ENCODE peak calls at places on chromosomes 1 and 21, in four cellular contexts. One of them, this sample, is unnamed.

GRCh38 chr1:245860681-245861552 is 646.2 kb downstream of the SMYD3 start:
- DNase-seq in CD4-positive, alpha-beta T cell: no peak
- DNase-seq in heart right ventricle: no peak
- DNase-seq in endothelial cell of umbilical vein: peak; percentile 35
- DNase-seq in this sample: no peak

GRCh38 chr1:150577557-150578277 is 1.7 kb downstream of the MCL1 start:
- DNase-seq in CD4-positive, alpha-beta T cell: no peak
- DNase-seq in endothelial cell of umbilical vein: no peak
- DNase-seq in heart right ventricle: no peak
- DNase-seq in this sample: no peak

GRCh38 chr1:87330201-87330953 is 1.7 kb downstream of the LMO4 start:
- DNase-seq in endothelial cell of umbilical vein: peak; percentile 55
- DNase-seq in heart right ventricle: peak; percentile 17
- DNase-seq in CD4-positive, alpha-beta T cell: no peak
- DNase-seq in this sample: no peak

GRCh38 chr1:54088385-54088784 is 35.0 kb downstream of the TCEANC2 start:
- DNase-seq in endothelial cell of umbilical vein: no peak
- DNase-seq in heart right ventricle: no peak
- DNase-seq in CD4-positive, alpha-beta T cell: no peak
- DNase-seq in this sample: no peak

GRCh38 chr1:204883405-204883804 is 12.7 kb downstream of the NFASC start:
- DNase-seq in heart right ventricle: no peak
- DNase-seq in CD4-positive, alpha-beta T cell: no peak
- DNase-seq in endothelial cell of umbilical vein: no peak
- DNase-seq in this sample: no peak

GRCh38 chr1:244672961-244673695 is 20.2 kb downstream of the DESI2 start:
- DNase-seq in heart right ventricle: peak; percentile 74
- DNase-seq in CD4-positive, alpha-beta T cell: no peak
- DNase-seq in endothelial cell of umbilical vein: peak; percentile 25
- DNase-seq in this sample: peak; percentile 25

GRCh38 chr1:28526886-28527285 is 21.0 kb downstream of the RCC1 start:
- DNase-seq in endothelial cell of umbilical vein: no peak
- DNase-seq in CD4-positive, alpha-beta T cell: no peak
- DNase-seq in heart right ventricle: no peak
- DNase-seq in this sample: no peak

GRCh38 chr1:67059331-67059730 is 5.4 kb upstream of the SLC35D1 start:
- DNase-seq in endothelial cell of umbilical vein: no peak
- DNase-seq in CD4-positive, alpha-beta T cell: no peak
- DNase-seq in heart right ventricle: no peak
- DNase-seq in this sample: no peak

GRCh38 chr1:198435044-198435443 is 105.4 kb downstream of the ATP6V1G3 start:
- DNase-seq in endothelial cell of umbilical vein: peak; percentile 56
- DNase-seq in heart right ventricle: no peak
- DNase-seq in CD4-positive, alpha-beta T cell: no peak
- DNase-seq in this sample: no peak

GRCh38 chr1:11952455-11953109 is 18.1 kb downstream of the PLOD1 start:
- DNase-seq in endothelial cell of umbilical vein: no peak
- DNase-seq in CD4-positive, alpha-beta T cell: no peak
- DNase-seq in heart right ventricle: no peak
- DNase-seq in this sample: no peak

GRCh38 chr1:23237516-23237915 is 20.2 kb upstream of the HTR1D start:
- DNase-seq in heart right ventricle: no peak
- DNase-seq in endothelial cell of umbilical vein: no peak
- DNase-seq in CD4-positive, alpha-beta T cell: no peak
- DNase-seq in this sample: no peak

GRCh38 chr1:246658567-246658966 is 65.6 kb upstream of the SCCPDH start:
- DNase-seq in CD4-positive, alpha-beta T cell: no peak
- DNase-seq in heart right ventricle: no peak
- DNase-seq in endothelial cell of umbilical vein: no peak
- DNase-seq in this sample: no peak

GRCh38 chr21:44306926-44307687 is 7.3 kb downstream of the PFKL start:
- DNase-seq in endothelial cell of umbilical vein: no peak
- DNase-seq in heart right ventricle: no peak
- DNase-seq in CD4-positive, alpha-beta T cell: no peak
- DNase-seq in this sample: no peak

GRCh38 chr1:178362784-178363183 is 134.0 kb downstream of the CLEC20A start:
- DNase-seq in endothelial cell of umbilical vein: no peak
- DNase-seq in CD4-positive, alpha-beta T cell: no peak
- DNase-seq in heart right ventricle: no peak
- DNase-seq in this sample: no peak

GRCh38 chr1:154199563-154199879 is 6.6 kb downstream of the CFAP141 start:
- DNase-seq in CD4-positive, alpha-beta T cell: no peak
- DNase-seq in heart right ventricle: no peak
- DNase-seq in endothelial cell of umbilical vein: no peak
- DNase-seq in this sample: no peak

GRCh38 chr1:67285780-67286488 is 21.7 kb upstream of the IL12RB2 start:
- DNase-seq in heart right ventricle: no peak
- DNase-seq in CD4-positive, alpha-beta T cell: no peak
- DNase-seq in endothelial cell of umbilical vein: peak; percentile 30
- DNase-seq in this sample: no peak

GRCh38 chr1:24302209-24302611 is 16.9 kb upstream of the GRHL3 start:
- DNase-seq in CD4-positive, alpha-beta T cell: no peak
- DNase-seq in heart right ventricle: no peak
- DNase-seq in endothelial cell of umbilical vein: no peak
- DNase-seq in this sample: no peak

GRCh38 chr1:156591432-156592157 is at the start of gene NAXE:
- DNase-seq in endothelial cell of umbilical vein: peak; percentile 67
- DNase-seq in heart right ventricle: peak; percentile 69
- DNase-seq in CD4-positive, alpha-beta T cell: peak; percentile 45
- DNase-seq in this sample: peak; percentile 74

GRCh38 chr1:74731399-74732052 is 1.3 kb downstream of the CRYZ start:
- DNase-seq in CD4-positive, alpha-beta T cell: no peak
- DNase-seq in heart right ventricle: no peak
- DNase-seq in endothelial cell of umbilical vein: peak; percentile 47
- DNase-seq in this sample: no peak

GRCh38 chr1:81231729-81232038 is 569.0 kb upstream of the ADGRL2 start:
- DNase-seq in endothelial cell of umbilical vein: no peak
- DNase-seq in CD4-positive, alpha-beta T cell: no peak
- DNase-seq in heart right ventricle: no peak
- DNase-seq in this sample: no peak

GRCh38 chr1:168842306-168842705 is 113.3 kb upstream of the DPT start:
- DNase-seq in CD4-positive, alpha-beta T cell: no peak
- DNase-seq in endothelial cell of umbilical vein: no peak
- DNase-seq in heart right ventricle: no peak
- DNase-seq in this sample: no peak

GRCh38 chr1:15073799-15074308 is 79.7 kb upstream of the TMEM51 start:
- DNase-seq in endothelial cell of umbilical vein: no peak
- DNase-seq in CD4-positive, alpha-beta T cell: no peak
- DNase-seq in heart right ventricle: no peak
- DNase-seq in this sample: no peak

GRCh38 chr1:33153650-33154049 is 28.2 kb downstream of the TRIM62 start:
- DNase-seq in CD4-positive, alpha-beta T cell: no peak
- DNase-seq in endothelial cell of umbilical vein: no peak
- DNase-seq in heart right ventricle: no peak
- DNase-seq in this sample: no peak

GRCh38 chr21:38145104-38145503 is 111.7 kb upstream of the KCNJ15 start:
- DNase-seq in endothelial cell of umbilical vein: no peak
- DNase-seq in CD4-positive, alpha-beta T cell: no peak
- DNase-seq in heart right ventricle: no peak
- DNase-seq in this sample: no peak

GRCh38 chr1:99170516-99170915 is 93.8 kb upstream of the PLPPR4 start:
- DNase-seq in CD4-positive, alpha-beta T cell: no peak
- DNase-seq in heart right ventricle: no peak
- DNase-seq in endothelial cell of umbilical vein: no peak
- DNase-seq in this sample: no peak

GRCh38 chr1:215710340-215710971 is 143.4 kb downstream of the KCTD3 start:
- DNase-seq in CD4-positive, alpha-beta T cell: no peak
- DNase-seq in endothelial cell of umbilical vein: peak; percentile 3
- DNase-seq in heart right ventricle: no peak
- DNase-seq in this sample: no peak

GRCh38 chr1:176379626-176380339 is 83.2 kb upstream of the PAPPA2 start:
- DNase-seq in heart right ventricle: no peak
- DNase-seq in CD4-positive, alpha-beta T cell: no peak
- DNase-seq in endothelial cell of umbilical vein: no peak
- DNase-seq in this sample: no peak

GRCh38 chr1:1137256-1138045 is 21.6 kb upstream of the C1orf159 start:
- DNase-seq in CD4-positive, alpha-beta T cell: peak; percentile 60
- DNase-seq in endothelial cell of umbilical vein: no peak
- DNase-seq in heart right ventricle: no peak
- DNase-seq in this sample: no peak

GRCh38 chr1:181985981-181986906 is 75.3 kb downstream of the ZNF648 start:
- DNase-seq in CD4-positive, alpha-beta T cell: no peak
- DNase-seq in endothelial cell of umbilical vein: no peak
- DNase-seq in heart right ventricle: no peak
- DNase-seq in this sample: no peak

DNA sequence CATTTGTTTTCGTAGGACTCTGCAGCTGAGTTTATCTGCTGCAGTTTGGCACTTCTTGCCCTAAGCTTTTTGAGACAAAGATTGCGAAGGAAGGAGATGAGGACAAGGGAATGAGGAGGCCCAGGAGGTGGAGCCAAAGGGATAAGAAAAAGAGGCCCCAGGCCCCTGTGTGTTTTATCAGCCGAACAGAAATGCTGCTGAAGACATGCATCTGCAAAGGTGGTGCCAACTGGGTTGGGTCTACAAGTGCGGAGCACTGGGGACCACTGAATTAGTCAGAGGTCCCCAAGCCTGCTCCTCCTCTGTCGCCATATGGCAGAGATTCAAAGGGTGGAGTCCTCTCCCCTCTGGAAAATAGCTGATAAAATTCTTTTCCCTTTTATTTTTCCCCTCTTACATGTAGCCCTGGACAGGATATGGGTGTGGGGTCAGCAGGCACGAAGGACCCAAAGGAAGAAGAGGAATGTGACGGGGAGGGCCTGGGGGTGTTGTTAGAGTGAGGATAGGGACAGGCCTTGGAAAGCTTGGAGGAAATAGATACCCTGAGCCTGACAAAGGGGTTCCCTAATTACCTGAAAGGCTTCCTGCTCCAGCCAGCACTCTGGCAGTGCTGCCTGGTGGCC is 2.7 kb downstream of the CD34 start:
- DNase-seq in heart right ventricle: peak; percentile 59
- DNase-seq in endothelial cell of umbilical vein: peak; percentile 50
- DNase-seq in CD4-positive, alpha-beta T cell: no peak
- DNase-seq in this sample: peak; percentile 58
- H3K27ac ChIP-seq in heart right ventricle: peak overlapping the region; percentile 95
- H3K27ac ChIP-seq in endothelial cell of umbilical vein: no peak overlapping the region
- H3K27ac ChIP-seq in CD4-positive, alpha-beta T cell: no peak overlapping the region
- H3K27ac ChIP-seq in this sample: peak overlapping the region; percentile 95

GRCh38 chr1:228145050-228145343 is 4.7 kb upstream of the GJC2 start:
- DNase-seq in endothelial cell of umbilical vein: no peak
- DNase-seq in heart right ventricle: no peak
- DNase-seq in CD4-positive, alpha-beta T cell: no peak
- DNase-seq in this sample: no peak
- H3K27ac ChIP-seq in endothelial cell of umbilical vein: no peak overlapping the region
- H3K27ac ChIP-seq in heart right ventricle: no peak overlapping the region
- H3K27ac ChIP-seq in CD4-positive, alpha-beta T cell: no peak overlapping the region
- H3K27ac ChIP-seq in this sample: no peak overlapping the region

GRCh38 chr1:94302497-94302896 is 65.1 kb upstream of the ARHGAP29 start:
- DNase-seq in heart right ventricle: no peak
- DNase-seq in endothelial cell of umbilical vein: no peak
- DNase-seq in CD4-positive, alpha-beta T cell: no peak
- DNase-seq in this sample: no peak

GRCh38 chr1:94301186-94301585 is 63.8 kb upstream of the ARHGAP29 start:
- DNase-seq in heart right ventricle: no peak
- DNase-seq in CD4-positive, alpha-beta T cell: no peak
- DNase-seq in endothelial cell of umbilical vein: no peak
- DNase-seq in this sample: no peak

GRCh38 chr1:94298861-94299260 is 61.5 kb upstream of the ARHGAP29 start:
- DNase-seq in heart right ventricle: peak; percentile 45
- DNase-seq in endothelial cell of umbilical vein: peak; percentile 74
- DNase-seq in CD4-positive, alpha-beta T cell: no peak
- DNase-seq in this sample: no peak

GRCh38 chr1:94300731-94301130 is 63.3 kb upstream of the ARHGAP29 start:
- DNase-seq in heart right ventricle: no peak
- DNase-seq in endothelial cell of umbilical vein: no peak
- DNase-seq in CD4-positive, alpha-beta T cell: no peak
- DNase-seq in this sample: no peak

GRCh38 chr1:94299627-94300552 is 62.5 kb upstream of the ARHGAP29 start:
- DNase-seq in endothelial cell of umbilical vein: peak; percentile 88
- DNase-seq in heart right ventricle: peak; percentile 41
- DNase-seq in CD4-positive, alpha-beta T cell: no peak
- DNase-seq in this sample: no peak
- H3K27ac ChIP-seq in endothelial cell of umbilical vein: peak overlapping the region; percentile 70
- H3K27ac ChIP-seq in heart right ventricle: peak overlapping the region; percentile 73
- H3K27ac ChIP-seq in CD4-positive, alpha-beta T cell: no peak overlapping the region
- H3K27ac ChIP-seq in this sample: peak overlapping the region; percentile 91

DNA sequence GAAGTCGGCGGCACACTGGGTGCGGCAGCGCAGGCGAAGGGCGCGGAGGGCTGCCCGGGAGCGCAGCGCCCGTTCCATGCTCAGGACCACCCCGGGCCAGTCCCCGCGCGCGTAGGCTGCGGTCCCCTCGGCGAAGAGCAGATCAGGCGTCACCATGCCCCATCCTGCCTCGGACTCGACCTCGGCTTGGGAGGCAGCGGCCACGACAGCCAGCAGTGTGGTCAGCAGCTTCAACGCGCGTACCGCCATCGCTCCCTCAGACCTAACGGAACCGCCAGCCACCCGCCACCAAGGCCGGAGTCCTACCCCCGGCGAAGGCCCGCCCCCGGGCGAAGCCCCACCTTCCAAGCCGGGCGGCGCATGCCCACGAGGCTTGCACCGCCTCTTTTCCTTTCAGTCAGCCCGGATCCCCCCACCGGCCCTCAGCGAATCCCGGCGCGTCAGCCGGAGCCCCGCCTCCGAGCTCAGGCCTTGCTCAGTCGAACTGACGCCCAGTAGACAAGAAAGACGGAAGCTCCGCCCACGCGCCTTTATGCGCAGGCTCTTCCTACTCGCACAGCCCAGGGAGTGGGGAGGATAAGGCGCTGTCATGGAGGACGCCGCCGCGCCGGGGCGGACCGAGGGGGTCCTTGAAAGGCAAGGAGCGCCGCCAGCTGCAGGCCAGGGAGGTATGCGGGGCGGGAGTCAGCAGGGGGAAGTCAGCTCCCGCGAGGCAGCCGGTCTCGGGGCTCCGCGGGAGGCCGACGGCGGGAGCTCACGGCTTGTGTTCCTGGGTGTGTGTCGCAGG is at the start of the genes C1orf50 and P3H1:
- DNase-seq in endothelial cell of umbilical vein: peak; percentile 100
- DNase-seq in CD4-positive, alpha-beta T cell: peak; percentile 99
- DNase-seq in heart right ventricle: peak; percentile 100
- DNase-seq in this sample: peak; percentile 100
- H3K27ac ChIP-seq in endothelial cell of umbilical vein: peak within 1 kb of the TSS; percentile 62
- H3K27ac ChIP-seq in CD4-positive, alpha-beta T cell: peak within 1 kb of the TSS; percentile 78
- H3K27ac ChIP-seq in heart right ventricle: peak within 1 kb of the TSS; percentile 95
- H3K27ac ChIP-seq in this sample: peak within 1 kb of the TSS; percentile 93

GRCh38 chr1:107668762-107669161 is 296.2 kb downstream of the VAV3 start:
- DNase-seq in CD4-positive, alpha-beta T cell: no peak
- DNase-seq in endothelial cell of umbilical vein: no peak
- DNase-seq in heart right ventricle: no peak
- DNase-seq in this sample: no peak

GRCh38 chr1:107661142-107661541 is 303.8 kb downstream of the VAV3 start:
- DNase-seq in heart right ventricle: no peak
- DNase-seq in CD4-positive, alpha-beta T cell: no peak
- DNase-seq in endothelial cell of umbilical vein: no peak
- DNase-seq in this sample: no peak

GRCh38 chr1:107666493-107666892 is 298.5 kb downstream of the VAV3 start:
- DNase-seq in endothelial cell of umbilical vein: no peak
- DNase-seq in CD4-positive, alpha-beta T cell: no peak
- DNase-seq in heart right ventricle: no peak
- DNase-seq in this sample: no peak

GRCh38 chr1:107662976-107663375 is 302.0 kb downstream of the VAV3 start:
- DNase-seq in CD4-positive, alpha-beta T cell: no peak
- DNase-seq in heart right ventricle: no peak
- DNase-seq in endothelial cell of umbilical vein: no peak
- DNase-seq in this sample: no peak

GRCh38 chr1:107664882-107665871 is 299.8 kb downstream of the VAV3 start:
- DNase-seq in heart right ventricle: no peak
- DNase-seq in CD4-positive, alpha-beta T cell: no peak
- DNase-seq in endothelial cell of umbilical vein: no peak
- DNase-seq in this sample: no peak
- H3K27ac ChIP-seq in heart right ventricle: no peak overlapping the region
- H3K27ac ChIP-seq in CD4-positive, alpha-beta T cell: no peak overlapping the region
- H3K27ac ChIP-seq in endothelial cell of umbilical vein: no peak overlapping the region
- H3K27ac ChIP-seq in this sample: no peak overlapping the region

GRCh38 chr1:3274972-3275371 is 179.5 kb upstream of the ARHGEF16 start:
- DNase-seq in heart right ventricle: no peak
- DNase-seq in CD4-positive, alpha-beta T cell: no peak
- DNase-seq in endothelial cell of umbilical vein: no peak
- DNase-seq in this sample: no peak
- H3K27ac ChIP-seq in heart right ventricle: no peak overlapping the region
- H3K27ac ChIP-seq in CD4-positive, alpha-beta T cell: no peak overlapping the region
- H3K27ac ChIP-seq in endothelial cell of umbilical vein: no peak overlapping the region
- H3K27ac ChIP-seq in this sample: peak overlapping the region; percentile 58